ENCODE peak calls at places on chromosomes 7 and 10, in eight cellular contexts. Y is BJ, C is upper lobe of left lung, D is thoracic aorta, B is kidney epithelial cell, R is dorsolateral prefrontal cortex, K is tibial nerve, T is fibroblast of lung. U is an unnamed sample.

GRCh38 chr7:33432825-33433224 is 303.5 kb downstream of the BBS9 start:
- DNase-seq in Y (no peak), C (no peak), D (no peak), B (no peak), R (no peak), K (no peak), T (no peak), U (no peak)

GRCh38 chr10:100446130-100446761 is 16.6 kb upstream of the WNT8B start:
- DNase-seq in Y (no peak), C (no peak), D (no peak), B (no peak), R (no peak), K (no peak), T (no peak), U (no peak)

GRCh38 chr10:113169853-113170455 is 219.9 kb downstream of the TCF7L2 start:
- DNase-seq in Y (no peak), C (no peak), D (no peak), B (no peak), R (no peak), K (no peak), T (no peak), U (no peak)

GRCh38 chr10:43782814-43783213 is 134.1 kb upstream of the ZNF32 start:
- DNase-seq in Y (no peak), C (no peak), D (no peak), B (no peak), R (no peak), K (no peak), T (no peak), U (no peak)

GRCh38 chr10:114389429-114389828 is 14.9 kb downstream of the AFAP1L2 start:
- DNase-seq in Y (no peak), C (no peak), D (no peak), B (peak; percentile 77), R (no peak), K (peak; percentile 65), T (peak; percentile 71), U (no peak)

GRCh38 chr10:31702005-31702404 is 226.6 kb downstream of the ARHGAP12 start:
- DNase-seq in Y (no peak), C (no peak), D (no peak), B (no peak), R (no peak), K (no peak), T (no peak), U (no peak)

GRCh38 chr10:13909911-13910617 is 323.3 kb downstream of the PRPF18 start:
- DNase-seq in Y (no peak), C (no peak), D (no peak), B (no peak), R (no peak), K (no peak), T (no peak), U (no peak)

GRCh38 chr10:59362991-59363390 is 642 bp upstream of the FAM13C start:
- DNase-seq in Y (no peak), C (no peak), D (no peak), B (no peak), R (peak; percentile 64), K (peak; percentile 32), T (peak; percentile 63), U (no peak)

GRCh38 chr7:2821161-2821841 is 22.8 kb downstream of the GNA12 start:
- DNase-seq in Y (peak; percentile 62), C (no peak), D (no peak), B (peak; percentile 90), R (no peak), K (no peak), T (peak; percentile 74), U (peak; percentile 62)

GRCh38 chr7:24715661-24716479 is 41.4 kb downstream of the GSDME start:
- DNase-seq in Y (no peak), C (no peak), D (no peak), B (no peak), R (no peak), K (no peak), T (peak; percentile 54), U (no peak)

GRCh38 chr10:34313888-34314287 is 501.2 kb downstream of the PARD3 start:
- DNase-seq in Y (no peak), C (no peak), D (no peak), B (no peak), R (no peak), K (no peak), T (no peak), U (no peak)

GRCh38 chr10:15236340-15236739 is 67.8 kb upstream of the NMT2 start:
- DNase-seq in Y (no peak), C (no peak), D (no peak), B (no peak), R (no peak), K (no peak), T (no peak), U (no peak)

GRCh38 chr7:36075561-36075960 is 77.5 kb upstream of the EEPD1 start:
- DNase-seq in Y (no peak), C (no peak), D (no peak), B (no peak), R (no peak), K (no peak), T (no peak), U (no peak)

GRCh38 chr10:3907514-3907913 is 122.5 kb upstream of the KLF6 start:
- DNase-seq in Y (no peak), C (peak; percentile 52), D (no peak), B (no peak), R (no peak), K (no peak), T (peak; percentile 85), U (no peak)

GRCh38 chr7:104371216-104371796 is 42.9 kb downstream of the LHFPL3 start:
- DNase-seq in Y (no peak), C (no peak), D (no peak), B (no peak), R (no peak), K (no peak), T (no peak), U (no peak)

GRCh38 chr7:26657139-26657753 is 207.1 kb downstream of the SKAP2 start:
- DNase-seq in Y (no peak), C (no peak), D (no peak), B (no peak), R (no peak), K (no peak), T (no peak), U (no peak)

GRCh38 chr7:12110425-12110824 is 100.7 kb upstream of the TMEM106B start:
- DNase-seq in Y (no peak), C (no peak), D (no peak), B (no peak), R (no peak), K (no peak), T (no peak), U (no peak)

GRCh38 chr7:12107841-12108249 is 103.2 kb upstream of the TMEM106B start:
- DNase-seq in Y (peak; percentile 72), C (no peak), D (no peak), B (no peak), R (no peak), K (no peak), T (peak; percentile 9), U (peak; percentile 13)

GRCh38 chr7:12111461-12112405 is 99.4 kb upstream of the TMEM106B start:
- DNase-seq in Y (no peak), C (peak; percentile 86), D (no peak), B (no peak), R (peak; percentile 60), K (no peak), T (peak; percentile 52), U (no peak)
- TF ChIP-seq CTCF in Y (no peak), C (no peak), D (no peak), B (peak; percentile 4), R (no peak), K (no peak), T (no peak), U (no peak)

GRCh38 chr7:74351836-74352235 is 62.6 kb downstream of the CLIP2 start:
- DNase-seq in Y (no peak), C (no peak), D (no peak), B (no peak), R (no peak), K (no peak), T (no peak), U (no peak)
- TF ChIP-seq CTCF in Y (no peak), C (no peak), D (no peak), B (no peak), R (no peak), K (no peak), T (no peak), U (no peak)

GRCh38 chr7:40704172-40704571 is 569.4 kb downstream of the SUGCT start:
- DNase-seq in Y (no peak), C (no peak), D (no peak), B (no peak), R (no peak), K (no peak), T (no peak), U (no peak)
- TF ChIP-seq CTCF in Y (no peak), C (no peak), D (no peak), B (peak; percentile 3), R (no peak), K (no peak), T (no peak), U (no peak)

DNA sequence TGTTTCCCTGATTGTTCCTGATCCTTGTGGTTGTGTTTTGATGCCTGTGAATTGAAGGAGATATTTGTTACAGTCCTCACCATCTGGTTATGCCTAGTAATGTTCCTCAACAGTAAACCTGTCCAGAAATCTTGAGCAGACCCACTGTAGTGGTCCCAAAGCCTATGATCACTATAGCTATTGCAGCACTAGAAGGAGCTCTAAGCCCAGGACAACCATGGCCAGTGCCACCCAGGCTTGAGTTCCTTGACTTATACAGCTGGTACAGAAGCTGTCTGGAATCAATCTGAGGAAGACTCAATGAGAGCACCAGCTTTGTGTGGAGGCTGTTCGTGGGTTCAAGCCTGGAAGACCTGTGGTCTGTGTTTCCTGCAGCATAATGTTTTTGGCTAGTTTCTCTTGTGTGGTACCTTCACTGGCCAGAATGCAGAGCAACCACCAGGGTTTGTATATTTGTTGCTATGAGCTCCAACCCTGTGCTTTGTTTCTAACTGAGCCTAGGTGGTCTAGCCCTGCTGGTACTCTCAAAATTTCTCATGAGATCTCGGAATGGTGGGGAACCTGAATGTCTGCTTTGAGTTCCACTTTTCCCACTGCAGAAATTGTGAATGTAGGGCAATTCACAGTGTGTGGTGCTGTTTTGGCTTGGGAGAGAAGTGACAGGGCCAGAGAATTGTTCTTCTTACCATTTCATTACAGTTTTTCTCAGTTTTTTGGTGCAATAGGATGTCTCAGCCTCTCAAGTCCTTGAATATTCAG is 355.2 kb downstream of the SUGCT start:
- DNase-seq in Y (no peak), C (no peak), D (no peak), B (no peak), R (no peak), K (no peak), T (no peak), U (no peak)
- TF ChIP-seq CTCF in Y (no peak), C (no peak), D (no peak), B (no peak), R (no peak), K (no peak), T (no peak), U (no peak)

GRCh38 chr10:10901906-10902305 is 115.8 kb upstream of the CELF2 start:
- DNase-seq in Y (no peak), C (no peak), D (no peak), B (no peak), R (no peak), K (no peak), T (no peak), U (no peak)

GRCh38 chr10:10902951-10903350 is 114.7 kb upstream of the CELF2 start:
- DNase-seq in Y (no peak), C (no peak), D (no peak), B (no peak), R (no peak), K (no peak), T (no peak), U (no peak)

GRCh38 chr10:10903620-10904019 is 114.1 kb upstream of the CELF2 start:
- DNase-seq in Y (no peak), C (no peak), D (no peak), B (no peak), R (no peak), K (no peak), T (no peak), U (no peak)
- TF ChIP-seq CTCF in Y (no peak), C (no peak), D (no peak), B (no peak), R (no peak), K (no peak), T (no peak), U (no peak)

U was measured in AG09309.